ENCODE peak calls at places on chromosomes 16 and 17, in six cellular contexts. One of them, this sample, is unnamed.

GRCh38 chr16:88453621-88454314 is 688 bp downstream of the ZFPM1 start:
- DNase-seq in tibial artery: no peak
- DNase-seq in lower leg skin: no peak
- DNase-seq in esophagus squamous epithelium: no peak
- DNase-seq in Peyer's patch: no peak
- DNase-seq in stomach: no peak
- DNase-seq in this sample: no peak

GRCh38 chr17:4008496-4009163 is 44.4 kb upstream of the ATP2A3 start:
- DNase-seq in Peyer's patch: no peak
- DNase-seq in esophagus squamous epithelium: no peak
- DNase-seq in stomach: no peak
- DNase-seq in tibial artery: no peak
- DNase-seq in lower leg skin: no peak
- DNase-seq in this sample: no peak

GRCh38 chr17:4406386-4406785 is 27.4 kb upstream of the SPNS3 start:
- DNase-seq in stomach: no peak
- DNase-seq in tibial artery: no peak
- DNase-seq in Peyer's patch: no peak
- DNase-seq in lower leg skin: no peak
- DNase-seq in esophagus squamous epithelium: no peak
- DNase-seq in this sample: no peak

GRCh38 chr16:3727806-3728381 is 10.6 kb upstream of the TRAP1 start:
- DNase-seq in Peyer's patch: no peak
- DNase-seq in stomach: no peak
- DNase-seq in lower leg skin: no peak
- DNase-seq in tibial artery: no peak
- DNase-seq in esophagus squamous epithelium: no peak
- DNase-seq in this sample: peak; percentile 89

GRCh38 chr17:70767102-70767701 is 597.9 kb downstream of the KCNJ2 start:
- DNase-seq in stomach: no peak
- DNase-seq in tibial artery: no peak
- DNase-seq in lower leg skin: no peak
- DNase-seq in Peyer's patch: no peak
- DNase-seq in esophagus squamous epithelium: no peak
- DNase-seq in this sample: no peak

GRCh38 chr16:6517321-6517720 is 815.3 kb upstream of the RBFOX1 start:
- DNase-seq in tibial artery: no peak
- DNase-seq in esophagus squamous epithelium: no peak
- DNase-seq in Peyer's patch: no peak
- DNase-seq in lower leg skin: no peak
- DNase-seq in stomach: no peak
- DNase-seq in this sample: no peak

GRCh38 chr16:78205506-78205905 is 106.1 kb downstream of the WWOX start:
- DNase-seq in tibial artery: no peak
- DNase-seq in stomach: no peak
- DNase-seq in Peyer's patch: no peak
- DNase-seq in lower leg skin: no peak
- DNase-seq in esophagus squamous epithelium: no peak
- DNase-seq in this sample: no peak

GRCh38 chr16:19912445-19913305 is 28.0 kb upstream of the GPRC5B start:
- DNase-seq in lower leg skin: no peak
- DNase-seq in esophagus squamous epithelium: no peak
- DNase-seq in stomach: no peak
- DNase-seq in Peyer's patch: no peak
- DNase-seq in tibial artery: no peak
- DNase-seq in this sample: no peak

GRCh38 chr17:83146347-83146746 is 66.9 kb downstream of the METRNL start:
- DNase-seq in tibial artery: no peak
- DNase-seq in stomach: no peak
- DNase-seq in esophagus squamous epithelium: no peak
- DNase-seq in lower leg skin: no peak
- DNase-seq in Peyer's patch: no peak
- DNase-seq in this sample: no peak

GRCh38 chr16:31200821-31201510 is 1.6 kb downstream of the PYCARD start:
- DNase-seq in lower leg skin: no peak
- DNase-seq in stomach: no peak
- DNase-seq in Peyer's patch: peak; percentile 44
- DNase-seq in esophagus squamous epithelium: no peak
- DNase-seq in tibial artery: no peak
- DNase-seq in this sample: peak; percentile 28

GRCh38 chr17:81962499-81963441 is 1.8 kb upstream of the NOTUM start:
- DNase-seq in tibial artery: no peak
- DNase-seq in stomach: no peak
- DNase-seq in Peyer's patch: no peak
- DNase-seq in esophagus squamous epithelium: no peak
- DNase-seq in lower leg skin: no peak
- DNase-seq in this sample: no peak

GRCh38 chr17:70130274-70130673 is 39.1 kb upstream of the KCNJ2 start:
- DNase-seq in Peyer's patch: no peak
- DNase-seq in tibial artery: no peak
- DNase-seq in lower leg skin: no peak
- DNase-seq in stomach: no peak
- DNase-seq in esophagus squamous epithelium: no peak
- DNase-seq in this sample: no peak

GRCh38 chr16:84905965-84906460 is 86.2 kb downstream of the CRISPLD2 start:
- DNase-seq in esophagus squamous epithelium: no peak
- DNase-seq in Peyer's patch: no peak
- DNase-seq in lower leg skin: no peak
- DNase-seq in stomach: no peak
- DNase-seq in tibial artery: no peak
- DNase-seq in this sample: no peak

GRCh38 chr17:57048096-57048495 is 37.0 kb upstream of the AKAP1 start:
- DNase-seq in esophagus squamous epithelium: no peak
- DNase-seq in tibial artery: no peak
- DNase-seq in stomach: no peak
- DNase-seq in lower leg skin: no peak
- DNase-seq in Peyer's patch: no peak
- DNase-seq in this sample: no peak

GRCh38 chr17:57696050-57696449 is 49.0 kb downstream of the CCDC182 start:
- DNase-seq in stomach: no peak
- DNase-seq in tibial artery: no peak
- DNase-seq in Peyer's patch: no peak
- DNase-seq in esophagus squamous epithelium: no peak
- DNase-seq in lower leg skin: no peak
- DNase-seq in this sample: no peak

GRCh38 chr17:16449121-16449570 is 33.8 kb downstream of the TRPV2 start:
- DNase-seq in tibial artery: no peak
- DNase-seq in esophagus squamous epithelium: no peak
- DNase-seq in lower leg skin: no peak
- DNase-seq in stomach: no peak
- DNase-seq in Peyer's patch: no peak
- DNase-seq in this sample: no peak

GRCh38 chr16:66587881-66588600 is 8.8 kb downstream of the CMTM2 start:
- DNase-seq in tibial artery: no peak
- DNase-seq in esophagus squamous epithelium: no peak
- DNase-seq in Peyer's patch: no peak
- DNase-seq in stomach: no peak
- DNase-seq in lower leg skin: no peak
- DNase-seq in this sample: no peak

GRCh38 chr16:51376080-51376479 is 225.0 kb upstream of the SALL1 start:
- DNase-seq in lower leg skin: no peak
- DNase-seq in esophagus squamous epithelium: no peak
- DNase-seq in tibial artery: no peak
- DNase-seq in stomach: no peak
- DNase-seq in Peyer's patch: no peak
- DNase-seq in this sample: no peak
- TF ChIP-seq CTCF in lower leg skin: no peak
- TF ChIP-seq CTCF in esophagus squamous epithelium: no peak
- TF ChIP-seq CTCF in tibial artery: no peak
- TF ChIP-seq CTCF in stomach: no peak
- TF ChIP-seq CTCF in Peyer's patch: no peak
- TF ChIP-seq CTCF in this sample: no peak

DNA sequence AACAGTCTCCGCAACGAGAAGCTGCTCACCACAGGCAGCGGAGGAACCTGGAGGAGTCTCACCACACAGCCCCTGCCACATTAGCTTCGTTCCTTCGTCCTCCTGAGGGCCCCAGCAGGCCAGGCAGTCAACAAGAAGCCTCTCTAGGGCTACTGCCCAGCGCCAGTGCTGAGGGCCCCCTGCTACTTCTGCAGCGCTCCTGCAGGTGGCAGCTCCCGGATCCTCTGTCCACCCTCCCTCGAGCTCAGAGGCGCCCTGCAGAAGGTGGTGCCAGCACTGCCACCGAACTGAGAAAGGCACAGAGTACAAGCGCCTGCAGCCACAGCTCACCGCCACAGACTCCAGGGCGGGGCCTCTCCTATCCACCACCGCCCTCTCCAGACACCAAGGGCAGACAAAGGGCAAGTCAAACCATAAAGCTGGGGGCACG is 27.3 kb downstream of the KDM8 start:
- DNase-seq in tibial artery: no peak
- DNase-seq in Peyer's patch: peak; percentile 63
- DNase-seq in esophagus squamous epithelium: no peak
- DNase-seq in stomach: peak; percentile 76
- DNase-seq in lower leg skin: no peak
- DNase-seq in this sample: peak; percentile 79
- TF ChIP-seq CTCF in tibial artery: no peak
- TF ChIP-seq CTCF in Peyer's patch: no peak
- TF ChIP-seq CTCF in esophagus squamous epithelium: no peak
- TF ChIP-seq CTCF in stomach: no peak
- TF ChIP-seq CTCF in lower leg skin: no peak
- TF ChIP-seq CTCF in this sample: peak; percentile 25

GRCh38 chr17:49438439-49438861 is 23.8 kb upstream of the PHB1 start:
- DNase-seq in esophagus squamous epithelium: no peak
- DNase-seq in lower leg skin: no peak
- DNase-seq in Peyer's patch: no peak
- DNase-seq in stomach: no peak
- DNase-seq in tibial artery: no peak
- DNase-seq in this sample: peak; percentile 62

GRCh38 chr17:49440581-49440980 is 25.9 kb upstream of the PHB1 start:
- DNase-seq in stomach: no peak
- DNase-seq in esophagus squamous epithelium: no peak
- DNase-seq in Peyer's patch: no peak
- DNase-seq in lower leg skin: no peak
- DNase-seq in tibial artery: no peak
- DNase-seq in this sample: peak; percentile 37

GRCh38 chr17:49438885-49439284 is 24.2 kb upstream of the PHB1 start:
- DNase-seq in stomach: no peak
- DNase-seq in lower leg skin: no peak
- DNase-seq in Peyer's patch: no peak
- DNase-seq in tibial artery: no peak
- DNase-seq in esophagus squamous epithelium: no peak
- DNase-seq in this sample: peak; percentile 55

GRCh38 chr17:49439305-49439672 is 24.6 kb upstream of the PHB1 start:
- DNase-seq in lower leg skin: no peak
- DNase-seq in stomach: no peak
- DNase-seq in Peyer's patch: no peak
- DNase-seq in tibial artery: no peak
- DNase-seq in esophagus squamous epithelium: no peak
- DNase-seq in this sample: no peak

GRCh38 chr17:49439673-49440571 is 25.2 kb upstream of the PHB1 start:
- DNase-seq in stomach: no peak
- DNase-seq in esophagus squamous epithelium: no peak
- DNase-seq in lower leg skin: no peak
- DNase-seq in tibial artery: no peak
- DNase-seq in Peyer's patch: no peak
- DNase-seq in this sample: peak; percentile 58
- TF ChIP-seq CTCF in stomach: no peak
- TF ChIP-seq CTCF in esophagus squamous epithelium: no peak
- TF ChIP-seq CTCF in lower leg skin: no peak
- TF ChIP-seq CTCF in tibial artery: no peak
- TF ChIP-seq CTCF in Peyer's patch: no peak
- TF ChIP-seq CTCF in this sample: no peak

GRCh38 chr16:27698266-27698665 is 148.3 kb downstream of the KATNIP start:
- DNase-seq in Peyer's patch: no peak
- DNase-seq in tibial artery: peak; percentile 11
- DNase-seq in lower leg skin: no peak
- DNase-seq in esophagus squamous epithelium: no peak
- DNase-seq in stomach: no peak
- DNase-seq in this sample: peak; percentile 62
- TF ChIP-seq CTCF in Peyer's patch: no peak
- TF ChIP-seq CTCF in tibial artery: no peak
- TF ChIP-seq CTCF in lower leg skin: no peak
- TF ChIP-seq CTCF in esophagus squamous epithelium: no peak
- TF ChIP-seq CTCF in stomach: no peak
- TF ChIP-seq CTCF in this sample: peak; percentile 54

DNA sequence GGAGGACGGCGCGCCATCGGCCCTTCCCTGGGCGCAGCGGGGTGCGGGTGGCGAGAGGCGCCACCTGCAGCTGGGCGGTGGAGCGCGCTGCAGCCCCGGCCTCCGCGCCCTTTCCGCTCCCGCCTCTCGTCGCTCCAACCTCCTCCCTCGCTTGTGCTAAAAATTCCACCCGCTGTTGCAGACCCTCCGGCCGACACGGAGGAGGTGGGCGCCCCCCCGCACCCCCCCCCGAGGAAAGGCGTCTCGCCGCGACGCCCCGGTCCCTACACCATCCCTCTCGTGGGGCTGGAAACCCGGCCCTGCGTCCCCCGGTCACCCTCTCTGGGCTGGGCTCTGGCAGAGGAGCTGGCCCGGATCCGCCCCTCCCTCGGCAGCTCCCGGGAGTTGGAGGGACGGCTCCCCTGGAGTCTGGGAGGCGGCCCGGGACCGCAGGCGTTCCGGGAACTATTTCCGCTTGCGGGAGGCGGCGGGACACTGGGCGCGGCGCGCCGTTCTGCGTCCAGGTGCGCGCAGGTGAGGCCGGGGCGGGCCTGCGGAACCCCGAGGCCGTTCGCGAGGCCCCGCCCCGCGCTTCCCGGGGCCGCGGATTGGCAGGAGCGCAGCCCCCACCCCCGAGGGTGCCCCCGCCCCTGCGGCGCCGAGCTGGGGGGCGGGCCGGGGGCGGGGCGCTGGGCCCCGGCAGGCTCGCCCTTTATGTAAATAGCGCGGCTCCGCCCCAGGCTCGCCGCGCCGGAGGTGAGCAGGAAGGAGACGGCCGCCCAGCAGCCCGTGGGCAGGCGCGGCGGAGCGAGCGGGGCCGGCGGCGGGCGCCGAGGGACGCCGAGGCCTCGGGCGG is at the start of gene LLGL2:
- DNase-seq in lower leg skin: peak; percentile 50
- DNase-seq in stomach: peak; percentile 93
- DNase-seq in esophagus squamous epithelium: peak; percentile 37
- DNase-seq in tibial artery: peak; percentile 60
- DNase-seq in Peyer's patch: peak; percentile 85
- DNase-seq in this sample: no peak
- TF ChIP-seq CTCF in lower leg skin: no peak
- TF ChIP-seq CTCF in stomach: peak; percentile 12
- TF ChIP-seq CTCF in esophagus squamous epithelium: peak; percentile 57
- TF ChIP-seq CTCF in tibial artery: peak; percentile 52
- TF ChIP-seq CTCF in Peyer's patch: peak; percentile 51
- TF ChIP-seq CTCF in this sample: peak; percentile 74

GRCh38 chr17:66889480-66890230 is 54.7 kb downstream of the CACNG5 start:
- DNase-seq in tibial artery: no peak
- DNase-seq in stomach: no peak
- DNase-seq in lower leg skin: no peak
- DNase-seq in Peyer's patch: no peak
- DNase-seq in esophagus squamous epithelium: no peak
- DNase-seq in this sample: no peak
- TF ChIP-seq CTCF in tibial artery: no peak
- TF ChIP-seq CTCF in stomach: no peak
- TF ChIP-seq CTCF in lower leg skin: no peak
- TF ChIP-seq CTCF in Peyer's patch: no peak
- TF ChIP-seq CTCF in esophagus squamous epithelium: no peak
- TF ChIP-seq CTCF in this sample: no peak

This sample was measured in chondrocyte.